ENCODE peak calls at places on chromosome 9, in six cellular contexts. H, X, I, Z, A and T are unnamed samples. For H3K4me1, the result is how much of the 10 kb centered on the place peaks cover.

GRCh38 chr9:95030344-95030743 is 287.2 kb downstream of the FANCC start:
- DNase-seq in X (no peak), H (no peak), A (no peak), I (no peak), Z (no peak), T (no peak)

GRCh38 chr9:112180387-112180881 is 5.3 kb upstream of the SUSD1 start:
- DNase-seq in H (peak), Z (no peak), A (peak), X (no peak), I (peak), T (peak)

GRCh38 chr9:99416007-99416406 is 193.9 kb downstream of the SEC61B start:
- DNase-seq in I (peak), Z (no peak), A (no peak), H (no peak), X (no peak), T (peak)

GRCh38 chr9:98815552-98815951 is 8.1 kb downstream of the GALNT12 start:
- DNase-seq in A (no peak), X (no peak), I (no peak), Z (no peak), H (no peak), T (no peak)

GRCh38 chr9:34686231-34686630 is 4.8 kb downstream of the CCL19 start:
- DNase-seq in A (no peak), H (no peak), I (peak), X (no peak), Z (no peak), T (no peak)

GRCh38 chr9:136201609-136202448 is 3.1 kb downstream of the LHX3 start:
- DNase-seq in A (peak), X (peak), Z (no peak), H (no peak), I (peak), T (no peak)

GRCh38 chr9:132813115-132813784 is 64.8 kb downstream of the AK8 start:
- DNase-seq in Z (no peak), H (no peak), I (no peak), A (no peak), X (no peak), T (no peak)

GRCh38 chr9:6106576-6107339 is 91.3 kb upstream of the RANBP6 start:
- DNase-seq in A (peak), I (peak), H (peak), X (peak), Z (peak), T (peak)

GRCh38 chr9:70478963-70479641 is 64.6 kb upstream of the KLF9 start:
- DNase-seq in Z (no peak), H (no peak), I (peak), X (no peak), A (peak), T (no peak)

GRCh38 chr9:70746316-70746715 is 331.9 kb upstream of the KLF9 start:
- DNase-seq in Z (no peak), I (no peak), A (no peak), H (no peak), X (no peak), T (no peak)

GRCh38 chr9:133800266-133800665 is 62.1 kb upstream of the SARDH start:
- DNase-seq in I (no peak), X (no peak), A (no peak), Z (no peak), H (no peak), T (no peak)

GRCh38 chr9:15182755-15183154 is 124.3 kb downstream of the TTC39B start:
- DNase-seq in I (no peak), H (no peak), Z (no peak), X (no peak), A (no peak), T (no peak)

GRCh38 chr9:124869466-124869985 is 7.6 kb downstream of the ARPC5L start:
- DNase-seq in A (peak), Z (no peak), I (peak), H (peak), X (no peak), T (peak)

GRCh38 chr9:136526625-136527066 is 19.2 kb downstream of the NOTCH1 start:
- DNase-seq in I (no peak), X (no peak), A (peak), Z (no peak), H (no peak), T (no peak)

GRCh38 chr9:125409637-125410521 is 148.3 kb downstream of the GAPVD1 start:
- DNase-seq in Z (peak), A (no peak), I (peak), X (peak), H (no peak), T (peak)

GRCh38 chr9:7665874-7666273 is 133.7 kb downstream of the DMAC1 start:
- DNase-seq in X (peak), H (no peak), I (no peak), Z (no peak), A (no peak), T (no peak)

GRCh38 chr9:120735415-120736126 is 21.3 kb upstream of the MEGF9 start:
- DNase-seq in Z (no peak), A (peak), H (no peak), I (peak), X (no peak), T (no peak)

GRCh38 chr9:102506391-102506790 is 488.7 kb upstream of the CYLC2 start:
- DNase-seq in A (no peak), I (no peak), H (no peak), Z (no peak), X (no peak), T (no peak)

GRCh38 chr9:111066427-111066826 is 28.2 kb upstream of the LPAR1 start:
- DNase-seq in X (no peak), I (no peak), Z (no peak), H (no peak), A (no peak), T (no peak)

GRCh38 chr9:18268381-18268780 is 205.6 kb upstream of the ADAMTSL1 start:
- DNase-seq in I (peak), H (peak), X (peak), Z (peak), A (no peak), T (peak)

GRCh38 chr9:133467101-133467500 is 7.3 kb downstream of the CACFD1 start:
- DNase-seq in Z (no peak), A (no peak), X (peak), H (no peak), I (no peak), T (no peak)

GRCh38 chr9:79574716-79575242 is 3.0 kb downstream of the TLE4 start:
- DNase-seq in I (peak), Z (no peak), H (no peak), X (no peak), A (no peak), T (no peak)

GRCh38 chr9:114869845-114870244 is 60.5 kb downstream of the TNFSF8 start:
- DNase-seq in X (peak), A (peak), H (no peak), Z (no peak), I (no peak), T (peak)

GRCh38 chr9:72602629-72603028 is 81.2 kb downstream of the TMC1 start:
- DNase-seq in X (no peak), H (no peak), I (peak), Z (no peak), A (no peak), T (no peak)

GRCh38 chr9:116998305-116998704 is 311.2 kb downstream of the TRIM32 start:
- DNase-seq in X (peak), Z (no peak), H (peak), A (peak), I (peak), T (peak)

DNA sequence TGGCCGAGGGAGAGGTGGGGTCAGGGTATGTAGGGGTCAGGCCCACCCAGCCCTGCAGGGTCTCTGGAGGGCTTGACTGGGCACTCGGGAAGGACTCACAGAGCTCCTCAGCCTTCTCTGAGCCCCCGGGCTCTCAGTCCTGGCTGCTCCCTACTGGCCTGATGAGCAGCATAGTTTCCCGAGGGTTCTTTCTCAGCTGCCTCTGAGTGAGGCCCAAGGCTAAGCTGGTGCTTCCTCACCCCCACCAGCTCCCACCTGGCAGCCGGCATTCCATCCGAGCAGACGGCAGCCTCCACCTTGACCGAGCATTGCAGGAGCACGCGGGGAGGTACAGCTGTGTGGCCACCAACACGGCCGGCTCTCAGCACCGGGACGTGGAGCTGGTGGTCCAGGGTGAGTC is 56.0 kb downstream of the HMCN2 start:
- DNase-seq in A (no peak), X (no peak), I (no peak), Z (no peak), H (no peak), T (no peak)
- TF ChIP-seq EZH2 in A (no peak), X (no peak), I (no peak), Z (no peak), H (no peak), T (no peak)

GRCh38 chr9:109478204-109478563 is 19.9 kb downstream of the PTPN3 start:
- DNase-seq in X (no peak), A (no peak), I (no peak), H (no peak), Z (no peak), T (no peak)
- H3K4me1 ChIP-seq in X (under half), A (under half), I (under half), H (under half), Z (under half), T (half or more)

GRCh38 chr9:69325409-69326212 is 596 bp downstream of the ENTREP1 start:
- DNase-seq in H (peak), Z (no peak), A (peak), I (peak), X (peak), T (no peak)
- TF ChIP-seq EZH2 in H (no peak), Z (no peak), A (no peak), I (peak), X (peak), T (no peak)

GRCh38 chr9:82805027-82805426 is 257.9 kb downstream of the RASEF start:
- DNase-seq in I (no peak), A (no peak), X (peak), Z (no peak), H (no peak), T (no peak)

GRCh38 chr9:82797539-82797938 is 265.4 kb downstream of the RASEF start:
- DNase-seq in A (peak), I (no peak), X (no peak), H (no peak), Z (no peak), T (no peak)

GRCh38 chr9:82799300-82799699 is 263.6 kb downstream of the RASEF start:
- DNase-seq in Z (no peak), H (no peak), I (no peak), A (no peak), X (no peak), T (no peak)
- H3K4me1 ChIP-seq in Z (under half), H (under half), I (under half), A (under half), X (under half), T (under half)